ENCODE peak calls at places on chromosome 13, in ten cellular contexts. Y, P, E, U, M, V, S, X, L and H are unnamed samples.

GRCh38 chr13:91719033-91719432 is 320.6 kb downstream of the GPC5 start:
- DNase-seq in Y (peak; percentile 54), P (no peak), E (peak; percentile 42), U (no peak), M (peak; percentile 82), V (no peak), S (no peak), X (no peak), L (no peak), H (no peak)

GRCh38 chr13:27619711-27620376 is 485 bp downstream of the LNX2 start:
- DNase-seq in Y (peak; percentile 51), P (peak; percentile 69), E (no peak), U (no peak), M (peak; percentile 42), V (peak; percentile 92), S (no peak), X (peak; percentile 48), L (no peak), H (peak; percentile 56)

GRCh38 chr13:48625396-48626076 is 28.2 kb upstream of the CYSLTR2 start:
- DNase-seq in Y (no peak), P (no peak), E (no peak), U (no peak), M (no peak), V (no peak), S (no peak), X (no peak), L (no peak), H (no peak)

GRCh38 chr13:30318026-30318425 is 10.7 kb upstream of the KATNAL1 start:
- DNase-seq in Y (no peak), P (no peak), E (peak; percentile 46), U (no peak), M (no peak), V (no peak), S (no peak), X (no peak), L (no peak), H (no peak)

GRCh38 chr13:106683179-106683578 is 115.2 kb upstream of the ARGLU1 start:
- DNase-seq in Y (no peak), P (no peak), E (no peak), U (no peak), M (peak; percentile 5), V (no peak), S (no peak), X (no peak), L (no peak), H (no peak)

GRCh38 chr13:110390572-110390971 is 83.5 kb downstream of the COL4A2 start:
- DNase-seq in Y (no peak), P (no peak), E (peak; percentile 68), U (no peak), M (peak; percentile 91), V (no peak), S (no peak), X (no peak), L (no peak), H (no peak)

GRCh38 chr13:69274231-69274630 is 833.4 kb upstream of the ATXN8OS start:
- DNase-seq in Y (peak; percentile 70), P (no peak), E (no peak), U (no peak), M (peak; percentile 31), V (no peak), S (no peak), X (no peak), L (no peak), H (peak; percentile 0)

GRCh38 chr13:114119196-114119595 is 13.2 kb downstream of the RASA3 start:
- DNase-seq in Y (peak; percentile 82), P (peak; percentile 43), E (peak; percentile 90), U (peak; percentile 60), M (peak; percentile 94), V (no peak), S (peak; percentile 70), X (no peak), L (no peak), H (peak; percentile 88)

GRCh38 chr13:59734393-59734792 is 429.3 kb downstream of the DIAPH3 start:
- DNase-seq in Y (no peak), P (no peak), E (no peak), U (no peak), M (no peak), V (no peak), S (no peak), X (no peak), L (no peak), H (no peak)

GRCh38 chr13:45335397-45336024 is 5.5 kb downstream of the TPT1 start:
- DNase-seq in Y (no peak), P (no peak), E (no peak), U (no peak), M (no peak), V (no peak), S (no peak), X (no peak), L (no peak), H (no peak)

GRCh38 chr13:113880651-113881611 is 17.1 kb upstream of the GAS6 start:
- DNase-seq in Y (no peak), P (no peak), E (no peak), U (no peak), M (no peak), V (peak; percentile 80), S (peak; percentile 60), X (no peak), L (no peak), H (no peak)

GRCh38 chr13:60986301-60986700 is 429.3 kb downstream of the PCDH20 start:
- DNase-seq in Y (no peak), P (no peak), E (no peak), U (no peak), M (no peak), V (no peak), S (no peak), X (no peak), L (no peak), H (no peak)

GRCh38 chr13:100485265-100485664 is 103.3 kb downstream of the GGACT start:
- DNase-seq in Y (no peak), P (no peak), E (no peak), U (no peak), M (no peak), V (no peak), S (no peak), X (no peak), L (no peak), H (no peak)

GRCh38 chr13:80823472-80823871 is 482.5 kb upstream of the SPRY2 start:
- DNase-seq in Y (no peak), P (no peak), E (no peak), U (no peak), M (no peak), V (no peak), S (no peak), X (no peak), L (no peak), H (no peak)

GRCh38 chr13:24678151-24678550 is 2.1 kb upstream of the ATP12A start:
- DNase-seq in Y (no peak), P (no peak), E (no peak), U (no peak), M (no peak), V (peak; percentile 56), S (no peak), X (no peak), L (no peak), H (no peak)

GRCh38 chr13:97191615-97192014 is 30.5 kb upstream of the MBNL2 start:
- DNase-seq in Y (no peak), P (no peak), E (no peak), U (no peak), M (no peak), V (no peak), S (no peak), X (peak; percentile 43), L (peak; percentile 12), H (no peak)

GRCh38 chr13:50126378-50127016 is 111.3 kb downstream of the KCNRG start:
- DNase-seq in Y (peak; percentile 75), P (no peak), E (no peak), U (no peak), M (no peak), V (no peak), S (no peak), X (no peak), L (no peak), H (peak; percentile 65)

GRCh38 chr13:51538626-51539179 is 45.6 kb upstream of the WDFY2 start:
- DNase-seq in Y (no peak), P (no peak), E (no peak), U (no peak), M (no peak), V (no peak), S (no peak), X (no peak), L (no peak), H (no peak)

GRCh38 chr13:109698779-109699178 is 87.6 kb downstream of the IRS2 start:
- DNase-seq in Y (peak; percentile 15), P (no peak), E (peak; percentile 59), U (no peak), M (peak; percentile 75), V (no peak), S (no peak), X (no peak), L (no peak), H (no peak)

GRCh38 chr13:107545946-107546502 is 669.3 kb downstream of the LIG4 start:
- DNase-seq in Y (no peak), P (no peak), E (no peak), U (no peak), M (no peak), V (no peak), S (no peak), X (no peak), L (peak; percentile 77), H (no peak)